ENCODE peak calls at places on chromosomes 5 and 9, in nine cellular contexts. Q is effector memory CD8-positive, alpha-beta T cell; K is C1 segment of cervical spinal cord; C is DMS 273 treated with DMSO at 0.1 percent for 48 hours; Z is GM13976; G is lower lobe of right lung; I is prostate gland; J is SJSA1; P is naive thymus-derived CD8-positive, alpha-beta T cell. E is an unnamed sample.

GRCh38 chr9:120942186-120943001 is 15.8 kb upstream of the TRAF1 start:
- DNase-seq in Q (no peak), K (no peak), C (no peak), Z (no peak), G (no peak), I (peak; percentile 77), J (no peak), P (no peak), E (no peak)

GRCh38 chr9:129253820-129254381 is 75.8 kb upstream of the IER5L start:
- DNase-seq in Q (no peak), K (no peak), C (no peak), Z (no peak), G (peak; percentile 44), I (no peak), J (no peak), P (no peak), E (no peak)

GRCh38 chr9:96006961-96007360 is 131.5 kb downstream of the ERCC6L2 start:
- DNase-seq in Q (no peak), K (no peak), C (no peak), Z (no peak), G (no peak), I (no peak), J (no peak), P (no peak), E (no peak)

GRCh38 chr5:94793113-94793815 is 174.8 kb downstream of the SLF1 start:
- DNase-seq in Q (peak; percentile 12), K (no peak), C (no peak), Z (peak; percentile 82), G (no peak), I (no peak), J (peak; percentile 45), P (peak; percentile 64), E (peak; percentile 81)

GRCh38 chr5:78293856-78294249 is 645 bp downstream of the AP3B1 start:
- DNase-seq in Q (no peak), K (no peak), C (no peak), Z (peak; percentile 26), G (no peak), I (no peak), J (no peak), P (no peak), E (no peak)

GRCh38 chr9:114981095-114981494 is 50.7 kb upstream of the TNFSF8 start:
- DNase-seq in Q (no peak), K (no peak), C (no peak), Z (no peak), G (no peak), I (no peak), J (no peak), P (no peak), E (no peak)

GRCh38 chr9:95574176-95574575 is 57.4 kb upstream of the PTCH1 start:
- DNase-seq in Q (peak; percentile 50), K (peak; percentile 14), C (no peak), Z (no peak), G (no peak), I (no peak), J (no peak), P (no peak), E (no peak)

GRCh38 chr5:157388148-157388547 is 71.9 kb upstream of the NIPAL4 start:
- DNase-seq in Q (no peak), K (no peak), C (peak; percentile 46), Z (no peak), G (no peak), I (no peak), J (no peak), P (no peak), E (no peak)

GRCh38 chr5:645421-645820 is 33.3 kb downstream of the CEP72 start:
- DNase-seq in Q (no peak), K (no peak), C (no peak), Z (no peak), G (peak; percentile 37), I (no peak), J (peak; percentile 37), P (no peak), E (no peak)

GRCh38 chr9:38482918-38483592 is 58.8 kb upstream of the IGFBPL1 start:
- DNase-seq in Q (no peak), K (no peak), C (no peak), Z (no peak), G (no peak), I (no peak), J (no peak), P (no peak), E (no peak)

GRCh38 chr5:1293997-1294838 is 650 bp downstream of the TERT start:
- DNase-seq in Q (no peak), K (no peak), C (no peak), Z (no peak), G (no peak), I (no peak), J (peak; percentile 50), P (no peak), E (peak; percentile 61)

GRCh38 chr5:123610665-123611406 is 98.9 kb downstream of the CSNK1G3 start:
- DNase-seq in Q (peak; percentile 40), K (no peak), C (peak; percentile 38), Z (peak; percentile 25), G (no peak), I (peak; percentile 26), J (no peak), P (peak; percentile 60), E (peak; percentile 30)

GRCh38 chr5:136079195-136079985 is 50.6 kb downstream of the TGFBI start:
- DNase-seq in Q (no peak), K (no peak), C (no peak), Z (peak; percentile 47), G (no peak), I (no peak), J (peak; percentile 49), P (no peak), E (no peak)

GRCh38 chr5:149860801-149861322 is 83.7 kb downstream of the PDE6A start:
- DNase-seq in Q (peak; percentile 8), K (no peak), C (no peak), Z (peak; percentile 70), G (no peak), I (no peak), J (peak; percentile 94), P (no peak), E (peak; percentile 58)

GRCh38 chr5:55096186-55096585 is 6.3 kb upstream of the GZMA start:
- DNase-seq in Q (no peak), K (no peak), C (no peak), Z (no peak), G (no peak), I (no peak), J (no peak), P (peak; percentile 52), E (no peak)

GRCh38 chr5:1228121-1228520 is 2.9 kb downstream of the SLC6A18 start:
- DNase-seq in Q (no peak), K (no peak), C (peak; percentile 27), Z (no peak), G (no peak), I (no peak), J (no peak), P (no peak), E (no peak)

GRCh38 chr5:111748304-111748763 is 8.7 kb downstream of the NREP start:
- DNase-seq in Q (no peak), K (peak; percentile 3), C (peak; percentile 73), Z (no peak), G (no peak), I (no peak), J (peak; percentile 81), P (no peak), E (no peak)

GRCh38 chr5:20572560-20572959 is 584.6 kb upstream of the CDH18 start:
- DNase-seq in Q (no peak), K (no peak), C (no peak), Z (no peak), G (no peak), I (no peak), J (no peak), P (no peak), E (no peak)

GRCh38 chr5:124644138-124644537 is 102.3 kb downstream of the ZNF608 start:
- DNase-seq in Q (no peak), K (no peak), C (no peak), Z (no peak), G (no peak), I (no peak), J (peak; percentile 63), P (no peak), E (no peak)

GRCh38 chr5:73448072-73448432 is 525 bp downstream of the FOXD1 start:
- DNase-seq in Q (no peak), K (no peak), C (no peak), Z (no peak), G (no peak), I (no peak), J (peak; percentile 62), P (no peak), E (no peak)

GRCh38 chr5:10666531-10667305 is 94.3 kb downstream of the DAP start:
- DNase-seq in Q (no peak), K (no peak), C (no peak), Z (no peak), G (no peak), I (no peak), J (no peak), P (no peak), E (no peak)

GRCh38 chr5:41527201-41527779 is 16.9 kb upstream of the PLCXD3 start:
- DNase-seq in Q (no peak), K (no peak), C (no peak), Z (no peak), G (no peak), I (no peak), J (no peak), P (no peak), E (no peak)

GRCh38 chr5:1360861-1361260 is 16.0 kb upstream of the CLPTM1L start:
- DNase-seq in Q (no peak), K (no peak), C (no peak), Z (no peak), G (no peak), I (no peak), J (no peak), P (no peak), E (no peak)

GRCh38 chr5:40986666-40987065 is 77.4 kb downstream of the C7 start:
- DNase-seq in Q (no peak), K (no peak), C (no peak), Z (no peak), G (no peak), I (no peak), J (no peak), P (no peak), E (no peak)

GRCh38 chr9:115058684-115059315 is 59.2 kb downstream of the TNC start:
- DNase-seq in Q (no peak), K (no peak), C (no peak), Z (no peak), G (no peak), I (no peak), J (no peak), P (no peak), E (no peak)

GRCh38 chr9:5442400-5443011 is 4.8 kb upstream of the PLGRKT start:
- DNase-seq in Q (no peak), K (no peak), C (peak; percentile 2), Z (no peak), G (no peak), I (peak; percentile 27), J (no peak), P (peak; percentile 29), E (no peak)

GRCh38 chr5:50320131-50320749 is 120.8 kb downstream of the EMB start:
- DNase-seq in Q (no peak), K (no peak), C (no peak), Z (no peak), G (no peak), I (no peak), J (no peak), P (no peak), E (no peak)

GRCh38 chr5:138722518-138722917 is 30.7 kb upstream of the CTNNA1 start:
- DNase-seq in Q (no peak), K (no peak), C (no peak), Z (no peak), G (peak; percentile 54), I (no peak), J (no peak), P (no peak), E (no peak)

GRCh38 chr9:38298904-38299303 is 93.6 kb upstream of the ALDH1B1 start:
- DNase-seq in Q (no peak), K (no peak), C (no peak), Z (no peak), G (no peak), I (no peak), J (no peak), P (no peak), E (no peak)

GRCh38 chr5:67581203-67581602 is 384.6 kb upstream of the CD180 start:
- DNase-seq in Q (no peak), K (no peak), C (no peak), Z (no peak), G (no peak), I (no peak), J (no peak), P (no peak), E (no peak)

GRCh38 chr9:137989156-137989555 is 111.6 kb downstream of the CACNA1B start:
- DNase-seq in Q (no peak), K (no peak), C (no peak), Z (no peak), G (no peak), I (no peak), J (no peak), P (no peak), E (no peak)